ENCODE peak calls at places on chromosomes 3 and 15, in six cellular contexts. One of them, this sample, is unnamed.

GRCh38 chr3:31704651-31705179 is 172.0 kb downstream of the STT3B start:
- DNase-seq in AG04450: peak; percentile 65
- DNase-seq in fibroblast of pulmonary artery: peak; percentile 22
- DNase-seq in pancreas: peak; percentile 79
- DNase-seq in SK-N-SH: peak; percentile 38
- DNase-seq in A549: peak; percentile 62
- DNase-seq in this sample: peak; percentile 60

GRCh38 chr3:38687306-38687705 is 37.8 kb upstream of the SCN5A start:
- DNase-seq in AG04450: no peak
- DNase-seq in fibroblast of pulmonary artery: no peak
- DNase-seq in pancreas: no peak
- DNase-seq in SK-N-SH: no peak
- DNase-seq in A549: no peak
- DNase-seq in this sample: no peak

GRCh38 chr3:27166888-27167287 is 202.3 kb downstream of the NEK10 start:
- DNase-seq in AG04450: peak; percentile 68
- DNase-seq in fibroblast of pulmonary artery: peak; percentile 87
- DNase-seq in pancreas: no peak
- DNase-seq in SK-N-SH: peak; percentile 41
- DNase-seq in A549: no peak
- DNase-seq in this sample: peak; percentile 88

GRCh38 chr3:121545049-121545563 is 682 bp downstream of the POLQ start:
- DNase-seq in AG04450: no peak
- DNase-seq in fibroblast of pulmonary artery: peak; percentile 8
- DNase-seq in pancreas: no peak
- DNase-seq in SK-N-SH: no peak
- DNase-seq in A549: peak; percentile 31
- DNase-seq in this sample: no peak

GRCh38 chr3:17852217-17852616 is 109.8 kb upstream of the TBC1D5 start:
- DNase-seq in AG04450: no peak
- DNase-seq in fibroblast of pulmonary artery: no peak
- DNase-seq in pancreas: no peak
- DNase-seq in SK-N-SH: no peak
- DNase-seq in A549: no peak
- DNase-seq in this sample: no peak

GRCh38 chr3:57078366-57079220 is 18.1 kb downstream of the SPATA12 start:
- DNase-seq in AG04450: no peak
- DNase-seq in fibroblast of pulmonary artery: peak; percentile 60
- DNase-seq in pancreas: peak; percentile 79
- DNase-seq in SK-N-SH: peak; percentile 81
- DNase-seq in A549: peak; percentile 51
- DNase-seq in this sample: peak; percentile 65

GRCh38 chr15:78358114-78358513 is 18.0 kb downstream of the CRABP1 start:
- DNase-seq in AG04450: no peak
- DNase-seq in fibroblast of pulmonary artery: peak; percentile 33
- DNase-seq in pancreas: no peak
- DNase-seq in SK-N-SH: no peak
- DNase-seq in A549: no peak
- DNase-seq in this sample: no peak

GRCh38 chr15:94576889-94577533 is 345.6 kb downstream of the MCTP2 start:
- DNase-seq in AG04450: no peak
- DNase-seq in fibroblast of pulmonary artery: peak; percentile 6
- DNase-seq in pancreas: no peak
- DNase-seq in SK-N-SH: peak; percentile 10
- DNase-seq in A549: no peak
- DNase-seq in this sample: no peak

GRCh38 chr3:141241248-141242034 is 9.8 kb downstream of the PXYLP1 start:
- DNase-seq in AG04450: no peak
- DNase-seq in fibroblast of pulmonary artery: no peak
- DNase-seq in pancreas: no peak
- DNase-seq in SK-N-SH: no peak
- DNase-seq in A549: no peak
- DNase-seq in this sample: no peak

GRCh38 chr15:36753173-36753572 is 173.7 kb downstream of the CDIN1 start:
- DNase-seq in AG04450: no peak
- DNase-seq in fibroblast of pulmonary artery: no peak
- DNase-seq in pancreas: no peak
- DNase-seq in SK-N-SH: no peak
- DNase-seq in A549: no peak
- DNase-seq in this sample: no peak

GRCh38 chr3:102979682-102980378 is 545.0 kb downstream of the ZPLD1 start:
- DNase-seq in AG04450: peak; percentile 74
- DNase-seq in fibroblast of pulmonary artery: peak; percentile 94
- DNase-seq in pancreas: peak; percentile 66
- DNase-seq in SK-N-SH: peak; percentile 5
- DNase-seq in A549: peak; percentile 11
- DNase-seq in this sample: peak; percentile 92

GRCh38 chr3:126435456-126436315 is 40.0 kb downstream of the ZXDC start:
- DNase-seq in AG04450: no peak
- DNase-seq in fibroblast of pulmonary artery: no peak
- DNase-seq in pancreas: no peak
- DNase-seq in SK-N-SH: no peak
- DNase-seq in A549: no peak
- DNase-seq in this sample: no peak

GRCh38 chr15:56241374-56242085 is 2.1 kb downstream of the RFX7 start:
- DNase-seq in AG04450: no peak
- DNase-seq in fibroblast of pulmonary artery: peak; percentile 16
- DNase-seq in pancreas: no peak
- DNase-seq in SK-N-SH: no peak
- DNase-seq in A549: no peak
- DNase-seq in this sample: no peak
- H3K4me3 ChIP-seq in AG04450: peak overlapping the region; percentile 75
- H3K4me3 ChIP-seq in fibroblast of pulmonary artery: peak overlapping the region; percentile 78
- H3K4me3 ChIP-seq in pancreas: no peak overlapping the region
- H3K4me3 ChIP-seq in SK-N-SH: peak overlapping the region; percentile 71
- H3K4me3 ChIP-seq in A549: peak overlapping the region; percentile 89
- H3K4me3 ChIP-seq in this sample: peak overlapping the region; percentile 75

DNA sequence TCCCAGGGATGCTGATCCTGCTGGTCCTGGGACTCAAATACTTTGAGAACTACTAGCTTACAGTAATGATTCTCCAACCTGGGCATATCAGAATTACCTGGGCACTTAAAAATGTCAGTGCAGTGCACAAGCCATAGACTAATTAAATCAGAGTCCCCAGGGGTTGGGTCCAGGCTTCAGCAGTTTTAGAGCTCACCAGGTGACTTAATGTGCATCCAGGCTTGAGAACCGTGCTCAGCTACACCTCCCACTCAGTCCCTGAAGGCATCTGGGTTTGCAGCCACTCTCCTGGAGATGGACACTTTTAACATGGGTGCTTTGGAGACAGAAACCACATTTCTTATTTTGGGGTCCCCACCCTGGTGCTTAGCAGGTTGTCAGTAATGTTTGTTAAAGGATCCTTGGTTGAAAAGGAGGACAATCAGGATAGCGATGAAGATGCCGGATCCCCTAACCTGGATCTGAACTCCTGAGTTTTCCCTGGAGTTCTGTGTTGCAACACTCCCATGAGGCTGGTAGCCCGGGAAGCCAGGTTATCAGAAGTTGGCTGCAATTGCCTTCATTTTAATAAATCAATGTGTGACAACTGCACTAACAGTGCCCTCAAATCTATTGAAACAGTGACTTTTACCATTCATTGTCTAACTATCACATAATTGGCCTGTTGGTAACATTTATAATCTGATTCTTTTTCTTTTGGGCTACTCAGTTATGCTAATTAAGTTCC is 48.1 kb downstream of the BFSP2 start:
- DNase-seq in AG04450: no peak
- DNase-seq in fibroblast of pulmonary artery: no peak
- DNase-seq in pancreas: no peak
- DNase-seq in SK-N-SH: no peak
- DNase-seq in A549: no peak
- DNase-seq in this sample: no peak
- H3K4me3 ChIP-seq in AG04450: no peak overlapping the region
- H3K4me3 ChIP-seq in fibroblast of pulmonary artery: no peak overlapping the region
- H3K4me3 ChIP-seq in pancreas: no peak overlapping the region
- H3K4me3 ChIP-seq in SK-N-SH: no peak overlapping the region
- H3K4me3 ChIP-seq in A549: no peak overlapping the region
- H3K4me3 ChIP-seq in this sample: no peak overlapping the region

GRCh38 chr3:23960649-23961048 is 15.6 kb downstream of the NR1D2 start:
- DNase-seq in AG04450: no peak
- DNase-seq in fibroblast of pulmonary artery: no peak
- DNase-seq in pancreas: no peak
- DNase-seq in SK-N-SH: no peak
- DNase-seq in A549: no peak
- DNase-seq in this sample: no peak
- H3K4me3 ChIP-seq in AG04450: no peak overlapping the region
- H3K4me3 ChIP-seq in fibroblast of pulmonary artery: no peak overlapping the region
- H3K4me3 ChIP-seq in pancreas: no peak overlapping the region
- H3K4me3 ChIP-seq in SK-N-SH: no peak overlapping the region
- H3K4me3 ChIP-seq in A549: no peak overlapping the region
- H3K4me3 ChIP-seq in this sample: no peak overlapping the region

GRCh38 chr3:71944482-71944881 is 159.5 kb upstream of the PROK2 start:
- DNase-seq in AG04450: no peak
- DNase-seq in fibroblast of pulmonary artery: no peak
- DNase-seq in pancreas: no peak
- DNase-seq in SK-N-SH: no peak
- DNase-seq in A549: no peak
- DNase-seq in this sample: no peak

GRCh38 chr3:71951842-71952241 is 166.9 kb upstream of the PROK2 start:
- DNase-seq in AG04450: no peak
- DNase-seq in fibroblast of pulmonary artery: no peak
- DNase-seq in pancreas: no peak
- DNase-seq in SK-N-SH: no peak
- DNase-seq in A549: no peak
- DNase-seq in this sample: no peak

GRCh38 chr3:71949403-71949802 is 164.5 kb upstream of the PROK2 start:
- DNase-seq in AG04450: no peak
- DNase-seq in fibroblast of pulmonary artery: no peak
- DNase-seq in pancreas: no peak
- DNase-seq in SK-N-SH: no peak
- DNase-seq in A549: no peak
- DNase-seq in this sample: peak; percentile 20
- H3K4me3 ChIP-seq in AG04450: no peak overlapping the region
- H3K4me3 ChIP-seq in fibroblast of pulmonary artery: no peak overlapping the region
- H3K4me3 ChIP-seq in pancreas: no peak overlapping the region
- H3K4me3 ChIP-seq in SK-N-SH: no peak overlapping the region
- H3K4me3 ChIP-seq in A549: no peak overlapping the region
- H3K4me3 ChIP-seq in this sample: no peak overlapping the region

DNA sequence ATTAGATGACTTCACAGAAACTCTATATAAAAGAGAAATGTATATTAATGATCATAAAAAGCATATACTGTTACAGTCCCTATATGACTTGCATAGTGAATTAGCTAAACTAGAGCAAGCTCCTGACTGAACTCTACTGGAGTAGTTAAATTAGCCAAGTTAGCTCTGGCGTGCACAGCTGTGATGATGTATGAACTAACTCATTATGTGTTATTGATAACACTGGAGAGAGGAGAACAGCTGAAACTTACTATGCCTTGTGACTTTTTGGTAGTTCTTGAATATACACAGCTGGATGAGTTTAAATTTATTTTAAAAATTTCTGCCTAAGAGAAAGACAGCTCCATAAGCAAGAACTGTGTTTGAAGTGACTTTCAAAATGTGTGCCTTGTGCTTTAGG is 8.1 kb downstream of the TIPARP start:
- DNase-seq in AG04450: no peak
- DNase-seq in fibroblast of pulmonary artery: no peak
- DNase-seq in pancreas: no peak
- DNase-seq in SK-N-SH: no peak
- DNase-seq in A549: no peak
- DNase-seq in this sample: no peak
- H3K4me3 ChIP-seq in AG04450: no peak overlapping the region
- H3K4me3 ChIP-seq in fibroblast of pulmonary artery: no peak overlapping the region
- H3K4me3 ChIP-seq in pancreas: no peak overlapping the region
- H3K4me3 ChIP-seq in SK-N-SH: no peak overlapping the region
- H3K4me3 ChIP-seq in A549: no peak overlapping the region
- H3K4me3 ChIP-seq in this sample: no peak overlapping the region

GRCh38 chr15:101615986-101616848 is 36.0 kb downstream of the TM2D3 start:
- DNase-seq in AG04450: no peak
- DNase-seq in fibroblast of pulmonary artery: peak; percentile 75
- DNase-seq in pancreas: peak; percentile 80
- DNase-seq in SK-N-SH: no peak
- DNase-seq in A549: peak; percentile 74
- DNase-seq in this sample: no peak
- H3K4me3 ChIP-seq in AG04450: peak overlapping the region; percentile 12
- H3K4me3 ChIP-seq in fibroblast of pulmonary artery: peak overlapping the region; percentile 14
- H3K4me3 ChIP-seq in pancreas: no peak overlapping the region
- H3K4me3 ChIP-seq in SK-N-SH: no peak overlapping the region
- H3K4me3 ChIP-seq in A549: peak overlapping the region; percentile 28
- H3K4me3 ChIP-seq in this sample: no peak overlapping the region

DNA sequence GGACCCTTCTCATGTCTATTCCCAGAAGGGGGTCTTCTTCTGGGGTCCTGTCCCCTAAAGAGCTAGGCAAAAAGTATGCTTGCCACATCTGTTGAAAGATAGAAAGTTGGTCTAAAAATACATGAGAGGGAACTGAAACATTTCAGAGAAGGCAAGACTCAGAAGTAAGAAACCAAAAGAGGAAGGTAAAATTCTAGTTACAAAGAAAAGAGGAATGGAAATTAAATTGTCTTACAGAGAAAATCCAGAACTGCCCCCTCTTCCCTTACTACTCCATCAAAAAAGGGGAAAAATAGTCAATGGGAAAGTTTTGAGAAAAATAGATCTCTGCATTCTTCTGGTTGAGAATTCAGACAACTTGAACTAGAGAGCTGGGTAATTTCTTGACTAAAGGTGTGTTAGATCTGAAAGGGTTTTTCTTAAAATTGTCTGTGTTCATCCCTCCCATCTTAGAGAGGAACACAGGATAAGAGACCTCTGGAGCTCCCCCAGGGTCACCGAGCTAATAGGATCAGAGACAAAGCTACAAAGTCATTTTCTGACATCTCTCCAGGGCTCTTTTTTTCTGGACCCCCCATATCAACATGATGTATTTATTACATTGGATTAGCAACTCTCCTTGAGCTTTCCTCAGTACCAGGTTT is 32.3 kb upstream of the CCR2 start:
- DNase-seq in AG04450: no peak
- DNase-seq in fibroblast of pulmonary artery: no peak
- DNase-seq in pancreas: no peak
- DNase-seq in SK-N-SH: no peak
- DNase-seq in A549: no peak
- DNase-seq in this sample: no peak
- H3K4me3 ChIP-seq in AG04450: no peak overlapping the region
- H3K4me3 ChIP-seq in fibroblast of pulmonary artery: no peak overlapping the region
- H3K4me3 ChIP-seq in pancreas: no peak overlapping the region
- H3K4me3 ChIP-seq in SK-N-SH: no peak overlapping the region
- H3K4me3 ChIP-seq in A549: no peak overlapping the region
- H3K4me3 ChIP-seq in this sample: no peak overlapping the region